ENCODE peak calls at places on chromosomes 13 and 19, in ten cellular contexts. One of them, this sample, is unnamed.
A peak's percentile ranks its signal among the peaks of the same experiment; 100 is the strongest.

GRCh38 chr19:34316741-34317241 is 48.2 kb upstream of the GPI start:
- DNase-seq in thyroid gland: no peak
- DNase-seq in endodermal cell: no peak
- DNase-seq in suprapubic skin: no peak
- DNase-seq in esophagus muscularis mucosa: no peak
- DNase-seq in IMR-90: peak; percentile 66
- DNase-seq in HCT116: peak; percentile 4
- DNase-seq in mucosa of descending colon: no peak
- DNase-seq in neuronal stem cell: no peak
- DNase-seq in Karpas-422: peak; percentile 63
- DNase-seq in this sample: peak; percentile 56

GRCh38 chr19:19774354-19775033 is 41.6 kb upstream of the ZNF14 start:
- DNase-seq in thyroid gland: no peak
- DNase-seq in Karpas-422: peak; percentile 39
- DNase-seq in IMR-90: no peak
- DNase-seq in suprapubic skin: no peak
- DNase-seq in neuronal stem cell: no peak
- DNase-seq in mucosa of descending colon: no peak
- DNase-seq in endodermal cell: no peak
- DNase-seq in HCT116: no peak
- DNase-seq in esophagus muscularis mucosa: no peak
- DNase-seq in this sample: no peak

GRCh38 chr19:20928371-20928770 is 5.3 kb downstream of the ZNF85 start:
- DNase-seq in HCT116: no peak
- DNase-seq in Karpas-422: no peak
- DNase-seq in suprapubic skin: no peak
- DNase-seq in thyroid gland: no peak
- DNase-seq in IMR-90: peak; percentile 87
- DNase-seq in esophagus muscularis mucosa: no peak
- DNase-seq in mucosa of descending colon: no peak
- DNase-seq in endodermal cell: peak; percentile 8
- DNase-seq in neuronal stem cell: no peak
- DNase-seq in this sample: no peak

GRCh38 chr19:2507109-2507508 is 31.2 kb downstream of the GADD45B start:
- DNase-seq in mucosa of descending colon: peak; percentile 72
- DNase-seq in IMR-90: peak; percentile 89
- DNase-seq in HCT116: peak; percentile 75
- DNase-seq in esophagus muscularis mucosa: no peak
- DNase-seq in Karpas-422: peak; percentile 46
- DNase-seq in endodermal cell: no peak
- DNase-seq in suprapubic skin: no peak
- DNase-seq in neuronal stem cell: no peak
- DNase-seq in thyroid gland: peak; percentile 16
- DNase-seq in this sample: peak; percentile 59

GRCh38 chr13:42524487-42525034 is 49.4 kb upstream of the TNFSF11 start:
- DNase-seq in IMR-90: no peak
- DNase-seq in Karpas-422: peak; percentile 77
- DNase-seq in neuronal stem cell: no peak
- DNase-seq in endodermal cell: no peak
- DNase-seq in suprapubic skin: no peak
- DNase-seq in HCT116: no peak
- DNase-seq in thyroid gland: no peak
- DNase-seq in mucosa of descending colon: no peak
- DNase-seq in esophagus muscularis mucosa: no peak
- DNase-seq in this sample: peak; percentile 18

GRCh38 chr19:2154587-2155075 is 3.3 kb upstream of the AP3D1 start:
- DNase-seq in endodermal cell: no peak
- DNase-seq in IMR-90: peak; percentile 46
- DNase-seq in suprapubic skin: no peak
- DNase-seq in neuronal stem cell: no peak
- DNase-seq in thyroid gland: no peak
- DNase-seq in esophagus muscularis mucosa: no peak
- DNase-seq in Karpas-422: no peak
- DNase-seq in mucosa of descending colon: peak; percentile 49
- DNase-seq in HCT116: no peak
- DNase-seq in this sample: no peak

GRCh38 chr19:49152218-49152550 is 3.0 kb downstream of the HRC start:
- DNase-seq in thyroid gland: no peak
- DNase-seq in endodermal cell: no peak
- DNase-seq in IMR-90: no peak
- DNase-seq in mucosa of descending colon: no peak
- DNase-seq in suprapubic skin: no peak
- DNase-seq in neuronal stem cell: no peak
- DNase-seq in HCT116: no peak
- DNase-seq in esophagus muscularis mucosa: no peak
- DNase-seq in Karpas-422: no peak
- DNase-seq in this sample: no peak

GRCh38 chr19:48993175-48994034 is at the start of the genes GYS1 and RUVBL2:
- DNase-seq in HCT116: peak; percentile 99
- DNase-seq in endodermal cell: peak; percentile 100
- DNase-seq in Karpas-422: peak; percentile 100
- DNase-seq in mucosa of descending colon: peak; percentile 100
- DNase-seq in neuronal stem cell: peak; percentile 99
- DNase-seq in thyroid gland: peak; percentile 100
- DNase-seq in esophagus muscularis mucosa: peak; percentile 100
- DNase-seq in suprapubic skin: peak; percentile 100
- DNase-seq in IMR-90: peak; percentile 99
- DNase-seq in this sample: peak; percentile 99

GRCh38 chr19:42251572-42251990 is 3.3 kb downstream of the ERF start:
- DNase-seq in HCT116: no peak
- DNase-seq in endodermal cell: no peak
- DNase-seq in thyroid gland: no peak
- DNase-seq in suprapubic skin: no peak
- DNase-seq in mucosa of descending colon: no peak
- DNase-seq in Karpas-422: no peak
- DNase-seq in neuronal stem cell: no peak
- DNase-seq in IMR-90: no peak
- DNase-seq in esophagus muscularis mucosa: no peak
- DNase-seq in this sample: peak; percentile 36

GRCh38 chr19:1921825-1922224 is 16.6 kb downstream of the ADAT3 start:
- DNase-seq in IMR-90: no peak
- DNase-seq in thyroid gland: no peak
- DNase-seq in esophagus muscularis mucosa: no peak
- DNase-seq in neuronal stem cell: no peak
- DNase-seq in HCT116: no peak
- DNase-seq in endodermal cell: no peak
- DNase-seq in suprapubic skin: no peak
- DNase-seq in mucosa of descending colon: no peak
- DNase-seq in Karpas-422: no peak
- DNase-seq in this sample: no peak

GRCh38 chr19:32828139-32828538 is 41.4 kb downstream of the SLC7A9 start:
- DNase-seq in thyroid gland: no peak
- DNase-seq in suprapubic skin: peak; percentile 58
- DNase-seq in HCT116: no peak
- DNase-seq in IMR-90: no peak
- DNase-seq in mucosa of descending colon: no peak
- DNase-seq in Karpas-422: peak; percentile 11
- DNase-seq in neuronal stem cell: no peak
- DNase-seq in esophagus muscularis mucosa: no peak
- DNase-seq in endodermal cell: peak; percentile 75
- DNase-seq in this sample: no peak

GRCh38 chr19:7397687-7398086 is 49.0 kb downstream of the ARHGEF18 start:
- DNase-seq in esophagus muscularis mucosa: no peak
- DNase-seq in mucosa of descending colon: no peak
- DNase-seq in thyroid gland: no peak
- DNase-seq in HCT116: no peak
- DNase-seq in endodermal cell: no peak
- DNase-seq in IMR-90: peak; percentile 90
- DNase-seq in suprapubic skin: no peak
- DNase-seq in neuronal stem cell: no peak
- DNase-seq in Karpas-422: no peak
- DNase-seq in this sample: no peak

GRCh38 chr13:63842102-63842501 is 2426.5 kb upstream of the PCDH20 start:
- DNase-seq in HCT116: no peak
- DNase-seq in endodermal cell: no peak
- DNase-seq in mucosa of descending colon: no peak
- DNase-seq in neuronal stem cell: no peak
- DNase-seq in Karpas-422: no peak
- DNase-seq in suprapubic skin: no peak
- DNase-seq in esophagus muscularis mucosa: no peak
- DNase-seq in IMR-90: no peak
- DNase-seq in thyroid gland: no peak
- DNase-seq in this sample: no peak
- H3K9me3 ChIP-seq in HCT116: no peaks in the 10 kb centered on the region
- H3K9me3 ChIP-seq in endodermal cell: no peaks in the 10 kb centered on the region
- H3K9me3 ChIP-seq in mucosa of descending colon: peaks cover 56% of the 10 kb centered on the region
- H3K9me3 ChIP-seq in neuronal stem cell: peaks cover 1% of the 10 kb centered on the region
- H3K9me3 ChIP-seq in Karpas-422: no peaks in the 10 kb centered on the region
- H3K9me3 ChIP-seq in suprapubic skin: peaks cover 6% of the 10 kb centered on the region
- H3K9me3 ChIP-seq in esophagus muscularis mucosa: no peaks in the 10 kb centered on the region
- H3K9me3 ChIP-seq in IMR-90: no peaks in the 10 kb centered on the region
- H3K9me3 ChIP-seq in thyroid gland: no peaks in the 10 kb centered on the region
- H3K9me3 ChIP-seq in this sample: peaks cover 1% of the 10 kb centered on the region

DNA sequence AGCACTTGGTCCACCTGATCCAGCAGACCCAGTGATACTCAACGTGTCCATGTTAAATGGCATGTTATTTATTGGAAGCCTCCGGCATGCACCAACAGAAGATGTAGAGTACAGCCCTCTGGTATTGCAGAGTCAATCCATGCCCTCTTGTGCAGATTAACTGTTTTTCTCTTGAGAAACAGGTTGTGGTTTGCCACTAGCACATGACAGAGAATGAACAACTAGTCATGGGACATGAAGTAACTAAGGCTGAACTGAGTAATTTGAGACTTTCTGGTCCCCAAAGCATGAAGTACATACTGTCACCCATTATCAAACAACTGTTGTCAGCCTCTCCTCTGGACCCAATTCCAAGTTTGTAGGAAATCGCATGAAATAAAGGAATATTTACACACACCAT is 3.2 kb downstream of the ZNF562 start:
- DNase-seq in HCT116: no peak
- DNase-seq in Karpas-422: no peak
- DNase-seq in suprapubic skin: no peak
- DNase-seq in neuronal stem cell: no peak
- DNase-seq in esophagus muscularis mucosa: no peak
- DNase-seq in thyroid gland: no peak
- DNase-seq in mucosa of descending colon: no peak
- DNase-seq in IMR-90: no peak
- DNase-seq in endodermal cell: no peak
- DNase-seq in this sample: no peak
- H3K9me3 ChIP-seq in HCT116: peaks cover 35% of the 10 kb centered on the region
- H3K9me3 ChIP-seq in Karpas-422: peaks cover 36% of the 10 kb centered on the region
- H3K9me3 ChIP-seq in suprapubic skin: peaks cover 31% of the 10 kb centered on the region
- H3K9me3 ChIP-seq in neuronal stem cell: peaks cover 19% of the 10 kb centered on the region
- H3K9me3 ChIP-seq in esophagus muscularis mucosa: peaks cover 4% of the 10 kb centered on the region
- H3K9me3 ChIP-seq in thyroid gland: no peaks in the 10 kb centered on the region
- H3K9me3 ChIP-seq in mucosa of descending colon: peaks cover 59% of the 10 kb centered on the region
- H3K9me3 ChIP-seq in IMR-90: peaks cover 27% of the 10 kb centered on the region
- H3K9me3 ChIP-seq in endodermal cell: peaks cover 79% of the 10 kb centered on the region
- H3K9me3 ChIP-seq in this sample: no peaks in the 10 kb centered on the region

GRCh38 chr19:23972161-23972560 is 57.5 kb downstream of the ZNF726 start:
- DNase-seq in endodermal cell: no peak
- DNase-seq in Karpas-422: no peak
- DNase-seq in mucosa of descending colon: no peak
- DNase-seq in esophagus muscularis mucosa: no peak
- DNase-seq in neuronal stem cell: no peak
- DNase-seq in IMR-90: no peak
- DNase-seq in suprapubic skin: no peak
- DNase-seq in HCT116: no peak
- DNase-seq in thyroid gland: no peak
- DNase-seq in this sample: no peak

GRCh38 chr19:23974941-23975340 is 60.3 kb downstream of the ZNF726 start:
- DNase-seq in mucosa of descending colon: no peak
- DNase-seq in thyroid gland: no peak
- DNase-seq in HCT116: no peak
- DNase-seq in esophagus muscularis mucosa: no peak
- DNase-seq in suprapubic skin: no peak
- DNase-seq in Karpas-422: no peak
- DNase-seq in neuronal stem cell: no peak
- DNase-seq in endodermal cell: no peak
- DNase-seq in IMR-90: no peak
- DNase-seq in this sample: no peak

GRCh38 chr19:23971598-23971997 is 56.9 kb downstream of the ZNF726 start:
- DNase-seq in neuronal stem cell: no peak
- DNase-seq in thyroid gland: no peak
- DNase-seq in endodermal cell: no peak
- DNase-seq in IMR-90: no peak
- DNase-seq in esophagus muscularis mucosa: no peak
- DNase-seq in Karpas-422: no peak
- DNase-seq in mucosa of descending colon: no peak
- DNase-seq in HCT116: no peak
- DNase-seq in suprapubic skin: no peak
- DNase-seq in this sample: no peak
- H3K9me3 ChIP-seq in neuronal stem cell: peaks cover 18% of the 10 kb centered on the region
- H3K9me3 ChIP-seq in thyroid gland: no peaks in the 10 kb centered on the region
- H3K9me3 ChIP-seq in endodermal cell: peaks cover 29% of the 10 kb centered on the region
- H3K9me3 ChIP-seq in IMR-90: peaks cover 5% of the 10 kb centered on the region
- H3K9me3 ChIP-seq in esophagus muscularis mucosa: no peaks in the 10 kb centered on the region
- H3K9me3 ChIP-seq in Karpas-422: no peaks in the 10 kb centered on the region
- H3K9me3 ChIP-seq in mucosa of descending colon: peaks cover 3% of the 10 kb centered on the region
- H3K9me3 ChIP-seq in HCT116: peaks cover 6% of the 10 kb centered on the region
- H3K9me3 ChIP-seq in suprapubic skin: no peaks in the 10 kb centered on the region
- H3K9me3 ChIP-seq in this sample: no peaks in the 10 kb centered on the region

GRCh38 chr19:52114691-52115090 is 19.1 kb upstream of the ZNF841 start:
- DNase-seq in esophagus muscularis mucosa: no peak
- DNase-seq in HCT116: no peak
- DNase-seq in thyroid gland: no peak
- DNase-seq in neuronal stem cell: no peak
- DNase-seq in Karpas-422: no peak
- DNase-seq in IMR-90: no peak
- DNase-seq in suprapubic skin: no peak
- DNase-seq in endodermal cell: no peak
- DNase-seq in mucosa of descending colon: no peak
- DNase-seq in this sample: no peak
- H3K9me3 ChIP-seq in esophagus muscularis mucosa: peaks cover 32% of the 10 kb centered on the region
- H3K9me3 ChIP-seq in HCT116: peaks cover 65% of the 10 kb centered on the region
- H3K9me3 ChIP-seq in thyroid gland: peaks cover 25% of the 10 kb centered on the region
- H3K9me3 ChIP-seq in neuronal stem cell: peaks cover 63% of the 10 kb centered on the region
- H3K9me3 ChIP-seq in Karpas-422: peaks cover 93% of the 10 kb centered on the region
- H3K9me3 ChIP-seq in IMR-90: peaks cover 83% of the 10 kb centered on the region
- H3K9me3 ChIP-seq in suprapubic skin: peaks cover 89% of the 10 kb centered on the region
- H3K9me3 ChIP-seq in endodermal cell: peaks cover 100% of the 10 kb centered on the region
- H3K9me3 ChIP-seq in mucosa of descending colon: peaks cover 100% of the 10 kb centered on the region
- H3K9me3 ChIP-seq in this sample: peaks cover 13% of the 10 kb centered on the region

GRCh38 chr19:13400296-13400695 is 106.0 kb downstream of the CACNA1A start:
- DNase-seq in Karpas-422: no peak
- DNase-seq in HCT116: no peak
- DNase-seq in esophagus muscularis mucosa: no peak
- DNase-seq in endodermal cell: no peak
- DNase-seq in mucosa of descending colon: no peak
- DNase-seq in neuronal stem cell: no peak
- DNase-seq in IMR-90: no peak
- DNase-seq in suprapubic skin: no peak
- DNase-seq in thyroid gland: no peak
- DNase-seq in this sample: no peak
- H3K9me3 ChIP-seq in Karpas-422: peaks cover 2% of the 10 kb centered on the region
- H3K9me3 ChIP-seq in HCT116: no peaks in the 10 kb centered on the region
- H3K9me3 ChIP-seq in esophagus muscularis mucosa: no peaks in the 10 kb centered on the region
- H3K9me3 ChIP-seq in endodermal cell: peaks cover 5% of the 10 kb centered on the region
- H3K9me3 ChIP-seq in mucosa of descending colon: no peaks in the 10 kb centered on the region
- H3K9me3 ChIP-seq in neuronal stem cell: no peaks in the 10 kb centered on the region
- H3K9me3 ChIP-seq in IMR-90: peaks cover 8% of the 10 kb centered on the region
- H3K9me3 ChIP-seq in suprapubic skin: no peaks in the 10 kb centered on the region
- H3K9me3 ChIP-seq in thyroid gland: no peaks in the 10 kb centered on the region
- H3K9me3 ChIP-seq in this sample: no peaks in the 10 kb centered on the region

GRCh38 chr19:21934131-21934530 is 76.6 kb downstream of the ZNF208 start:
- DNase-seq in HCT116: no peak
- DNase-seq in mucosa of descending colon: no peak
- DNase-seq in suprapubic skin: no peak
- DNase-seq in endodermal cell: no peak
- DNase-seq in IMR-90: no peak
- DNase-seq in Karpas-422: no peak
- DNase-seq in neuronal stem cell: no peak
- DNase-seq in thyroid gland: no peak
- DNase-seq in esophagus muscularis mucosa: no peak
- DNase-seq in this sample: no peak
- H3K9me3 ChIP-seq in HCT116: peaks cover 3% of the 10 kb centered on the region
- H3K9me3 ChIP-seq in mucosa of descending colon: peaks cover 62% of the 10 kb centered on the region
- H3K9me3 ChIP-seq in suprapubic skin: peaks cover 16% of the 10 kb centered on the region
- H3K9me3 ChIP-seq in endodermal cell: peaks cover 78% of the 10 kb centered on the region
- H3K9me3 ChIP-seq in IMR-90: peaks cover 24% of the 10 kb centered on the region
- H3K9me3 ChIP-seq in Karpas-422: peaks cover 24% of the 10 kb centered on the region
- H3K9me3 ChIP-seq in neuronal stem cell: peaks cover 29% of the 10 kb centered on the region
- H3K9me3 ChIP-seq in thyroid gland: no peaks in the 10 kb centered on the region
- H3K9me3 ChIP-seq in esophagus muscularis mucosa: no peaks in the 10 kb centered on the region
- H3K9me3 ChIP-seq in this sample: peaks cover 6% of the 10 kb centered on the region